ENCODE peak calls at places on chromosomes 7 and 10, in five cellular contexts. K is heart right ventricle, N is prostate gland, D is neural progenitor cell, X is thoracic aorta. I is an unnamed sample.

GRCh38 chr10:43888551-43888950 is 239.9 kb upstream of the ZNF32 start:
- DNase-seq in D (no peak), N (no peak), X (no peak), K (no peak), I (peak)

GRCh38 chr7:136588216-136588615 is 280.2 kb upstream of the CHRM2 start:
- DNase-seq in N (no peak), X (no peak), D (no peak), K (no peak), I (no peak)

GRCh38 chr10:66827353-66827752 is 98.5 kb upstream of the LRRTM3 start:
- DNase-seq in X (no peak), K (no peak), N (no peak), D (no peak), I (peak)

GRCh38 chr10:13489035-13489434 is 39.8 kb downstream of the BEND7 start:
- DNase-seq in D (no peak), N (no peak), K (no peak), X (no peak), I (no peak)

GRCh38 chr10:71832967-71833366 is 18.1 kb downstream of the PSAP start:
- DNase-seq in N (no peak), D (no peak), X (no peak), K (no peak), I (no peak)

GRCh38 chr7:27784399-27785053 is 44.6 kb downstream of the TAX1BP1 start:
- DNase-seq in X (no peak), D (peak), K (no peak), N (no peak), I (peak)

GRCh38 chr7:50356212-50356944 is 51.9 kb downstream of the IKZF1 start:
- DNase-seq in D (no peak), N (no peak), K (peak), X (peak), I (no peak)

GRCh38 chr10:72913287-72913686 is 19.7 kb downstream of the OIT3 start:
- DNase-seq in X (no peak), N (no peak), D (no peak), K (no peak), I (no peak)

GRCh38 chr7:94632338-94633024 is 23.5 kb downstream of the SGCE start:
- DNase-seq in D (no peak), N (no peak), K (no peak), X (no peak), I (peak)

GRCh38 chr10:90125406-90125805 is 424.0 kb downstream of the KIF20B start:
- DNase-seq in K (no peak), X (no peak), N (no peak), D (no peak), I (peak)

GRCh38 chr10:13957856-13958255 is 371.1 kb downstream of the PRPF18 start:
- DNase-seq in D (no peak), N (no peak), K (no peak), X (no peak), I (no peak)

GRCh38 chr10:71289421-71290130 is 29.5 kb upstream of the SLC29A3 start:
- DNase-seq in K (no peak), D (no peak), X (no peak), N (no peak), I (no peak)

GRCh38 chr10:3406556-3406955 is 234.0 kb upstream of the PITRM1 start:
- DNase-seq in X (no peak), K (no peak), D (no peak), N (no peak), I (no peak)

GRCh38 chr10:88725798-88726197 is 19.7 kb downstream of the LIPK start:
- DNase-seq in N (no peak), D (no peak), X (no peak), K (no peak), I (no peak)

GRCh38 chr7:88312061-88312663 is 5.5 kb upstream of the STEAP4 start:
- DNase-seq in N (no peak), D (no peak), X (no peak), K (peak), I (peak)

GRCh38 chr10:35130588-35131146 is 4.0 kb downstream of the CREM start:
- DNase-seq in X (no peak), D (no peak), N (peak), K (no peak), I (no peak)

GRCh38 chr10:120492366-120492765 is 35.3 kb downstream of the PLPP4 start:
- DNase-seq in K (no peak), N (no peak), D (no peak), X (no peak), I (no peak)

GRCh38 chr10:69061305-69062161 is 26.4 kb upstream of the SRGN start:
- DNase-seq in X (no peak), N (no peak), D (no peak), K (peak), I (peak)

GRCh38 chr10:92126100-92126650 is 164.7 kb downstream of the CPEB3 start:
- DNase-seq in N (no peak), D (no peak), X (no peak), K (no peak), I (no peak)

GRCh38 chr7:81190997-81191747 is 272.3 kb upstream of the SEMA3C start:
- DNase-seq in N (no peak), D (no peak), X (no peak), K (no peak), I (peak)

GRCh38 chr10:88525371-88526079 is 57.6 kb downstream of the RNLS start:
- DNase-seq in K (no peak), N (peak), X (no peak), D (no peak), I (peak)

GRCh38 chr7:6520163-6520981 is 30.9 kb downstream of the GRID2IP start:
- DNase-seq in X (no peak), K (no peak), N (no peak), D (no peak), I (no peak)

GRCh38 chr7:11706666-11707605 is 125.1 kb downstream of the THSD7A start:
- DNase-seq in D (no peak), K (no peak), N (peak), X (no peak), I (peak)

DNA sequence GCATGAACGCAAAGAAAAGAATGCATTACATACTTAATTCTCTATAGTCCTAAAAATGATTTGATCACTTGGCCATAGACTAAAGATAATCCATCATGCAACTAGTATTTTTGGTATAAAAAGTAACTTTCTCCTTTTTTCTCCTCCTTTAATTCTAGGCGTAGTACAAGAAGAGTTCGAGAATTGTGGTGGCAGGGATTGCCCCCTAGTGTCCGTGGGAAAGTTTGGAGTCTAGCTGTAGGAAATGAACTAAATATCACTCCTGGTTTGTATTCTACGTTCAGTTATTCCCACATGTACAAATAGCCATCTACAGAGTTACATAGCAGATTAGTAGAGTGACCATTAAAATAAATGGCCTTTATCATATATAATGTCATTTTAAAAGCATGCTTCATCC is 45.5 kb upstream of the HELLS start:
- DNase-seq in K (no peak), D (peak), N (no peak), X (no peak), I (peak)
- TF ChIP-seq CTCF in K (no peak), D (peak), N (no peak), X (no peak), I (peak)

DNA sequence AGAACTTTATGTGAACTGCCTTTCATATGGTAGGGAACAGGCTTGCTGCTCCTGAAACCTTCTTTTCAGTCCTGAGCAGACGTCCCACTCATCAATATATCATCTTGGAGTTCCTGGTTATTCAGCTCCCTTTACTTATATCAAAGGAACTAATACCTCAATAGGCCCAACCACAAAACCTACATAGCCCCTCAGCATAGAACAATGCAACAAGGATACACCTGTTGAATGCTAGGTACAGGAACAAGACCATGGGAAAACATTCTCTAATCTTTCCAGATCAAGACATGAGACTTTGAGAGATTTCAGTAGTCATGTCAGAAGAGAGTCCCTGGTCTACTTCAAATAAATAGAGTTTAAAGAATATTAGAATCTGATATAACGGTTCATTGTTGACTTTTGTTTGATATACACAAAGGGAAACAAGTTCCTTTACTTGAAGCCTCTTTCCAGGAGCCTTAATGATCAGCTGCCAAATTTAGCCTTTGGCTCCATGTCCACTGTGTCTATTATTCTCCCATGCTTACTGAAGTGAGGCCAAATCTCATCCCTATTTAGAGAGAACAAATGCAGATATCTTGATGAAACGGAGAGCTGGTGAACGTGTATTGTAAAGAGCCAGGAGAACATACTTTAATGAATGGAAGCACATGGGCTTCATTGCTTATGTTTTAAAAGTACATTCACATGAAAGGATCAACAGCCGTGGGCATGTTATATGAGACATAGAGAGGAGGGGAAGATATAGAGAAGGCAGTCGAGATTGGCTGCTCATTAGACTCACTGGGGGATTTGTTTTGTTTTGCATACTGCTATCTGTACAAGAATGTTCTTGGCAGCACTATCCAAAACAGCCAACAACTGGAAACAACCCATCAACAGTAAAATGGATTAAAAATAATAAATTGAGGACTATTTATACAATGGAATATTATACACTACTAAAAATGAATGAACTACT is 9.5 kb downstream of the RHOBTB1 start:
- DNase-seq in N (no peak), X (no peak), K (no peak), D (no peak), I (no peak)
- H3K4me3 ChIP-seq in N (no peak), X (no peak), K (no peak), D (no peak), I (no peak)

DNA sequence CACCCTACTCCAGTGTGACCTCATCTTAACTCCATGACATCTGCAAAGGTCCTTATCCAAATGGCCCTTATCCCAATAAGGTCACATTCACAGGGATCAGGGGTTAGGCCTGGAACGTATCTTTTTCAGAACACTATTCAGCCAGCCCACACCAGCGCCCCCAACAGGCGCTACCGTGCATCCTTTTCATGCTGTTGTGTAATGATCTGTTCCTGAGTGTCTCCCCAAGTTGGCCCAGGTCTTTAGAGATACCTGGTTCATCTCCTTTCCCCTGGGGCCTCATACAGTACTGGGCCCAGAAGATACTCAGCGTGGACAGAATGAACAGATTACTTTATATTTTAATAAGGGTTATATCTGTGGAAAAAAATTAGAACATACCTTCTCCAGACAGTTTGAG is 132.6 kb upstream of the ADAM12 start:
- DNase-seq in D (no peak), X (no peak), K (no peak), N (no peak), I (no peak)
- TF ChIP-seq CTCF in D (no peak), X (no peak), K (no peak), N (no peak), I (no peak)

GRCh38 chr10:78041170-78042057 is 7.8 kb downstream of the RPS24 start:
- DNase-seq in X (no peak), N (no peak), D (no peak), K (no peak), I (no peak)

GRCh38 chr10:78038105-78038504 is 4.4 kb downstream of the RPS24 start:
- DNase-seq in K (no peak), N (no peak), D (no peak), X (no peak), I (no peak)

GRCh38 chr10:78039743-78040142 is 6.1 kb downstream of the RPS24 start:
- DNase-seq in K (no peak), X (no peak), D (no peak), N (no peak), I (no peak)

GRCh38 chr10:78035933-78036583 is 2.4 kb downstream of the RPS24 start:
- DNase-seq in D (no peak), K (no peak), X (no peak), N (no peak), I (no peak)

DNA sequence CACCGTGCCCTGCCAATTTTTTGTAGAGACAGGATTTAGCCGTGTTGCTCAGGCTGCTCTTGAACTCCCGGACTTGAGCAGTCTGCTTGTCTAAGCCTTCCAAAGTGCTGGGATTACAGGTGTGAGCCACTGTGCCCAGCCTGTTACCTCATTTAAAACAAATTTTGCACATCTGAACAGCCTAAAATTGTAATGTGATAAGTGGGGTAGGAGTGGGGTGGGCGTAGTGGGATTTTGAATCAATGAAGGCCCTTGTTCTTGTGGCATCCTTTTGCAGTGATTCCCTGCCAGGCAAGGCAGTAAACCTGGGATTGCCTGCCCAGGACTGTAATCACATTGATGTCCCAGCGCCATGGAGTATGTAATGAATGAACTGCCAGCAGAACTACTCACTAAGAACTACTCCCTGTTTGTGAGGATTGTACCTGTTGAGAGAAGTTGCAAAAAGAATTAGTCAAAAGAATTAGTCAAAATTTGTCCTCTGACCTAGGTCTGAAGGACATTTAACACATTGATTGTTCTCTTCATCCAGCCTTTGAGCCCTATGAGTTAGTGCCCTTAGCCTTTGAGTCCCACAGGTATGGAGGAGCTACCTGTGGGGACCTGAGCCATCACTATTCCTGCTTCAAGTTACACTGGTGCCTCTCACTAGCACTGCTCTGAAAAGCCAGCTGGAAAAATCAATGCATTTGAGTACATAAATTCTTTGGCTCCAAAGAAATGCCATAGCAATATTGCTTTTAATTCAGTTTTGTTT is 5.3 kb downstream of the RPS24 start:
- DNase-seq in D (no peak), X (no peak), K (no peak), N (no peak), I (no peak)
- H3K4me3 ChIP-seq in D (no peak), X (no peak), K (no peak), N (no peak), I (no peak)

GRCh38 chr10:99628923-99629624 is 8.8 kb upstream of the SLC25A28 start:
- DNase-seq in N (no peak), X (no peak), K (no peak), D (no peak), I (no peak)

GRCh38 chr10:99631496-99631895 is 11.3 kb upstream of the SLC25A28 start:
- DNase-seq in D (no peak), X (no peak), N (no peak), K (no peak), I (peak)

GRCh38 chr10:99630991-99631390 is 10.8 kb upstream of the SLC25A28 start:
- DNase-seq in X (no peak), N (no peak), D (no peak), K (no peak), I (no peak)

GRCh38 chr10:99629625-99629978 is 9.4 kb upstream of the SLC25A28 start:
- DNase-seq in X (no peak), D (no peak), K (no peak), N (no peak), I (no peak)

GRCh38 chr10:99630439-99630838 is 10.2 kb upstream of the SLC25A28 start:
- DNase-seq in X (no peak), D (peak), N (peak), K (no peak), I (peak)
- TF ChIP-seq CTCF in X (no peak), D (no peak), N (peak), K (no peak), I (peak)

I was measured in foreskin fibroblast.